ENCODE peak calls at places on chromosomes 2 and 18, in five cellular contexts. I, U, G, P and O are unnamed samples. For H3K4me1 and H3K27me3, the result is how much of the 10 kb centered on the place peaks cover.

GRCh38 chr18:41593276-41593675 is 361.8 kb upstream of the PIK3C3 start:
- DNase-seq in I (no peak), U (no peak), G (no peak), P (no peak), O (no peak)

GRCh38 chr2:16404551-16405300 is 260.9 kb downstream of the CYRIA start:
- DNase-seq in I (no peak), U (no peak), G (no peak), P (no peak), O (no peak)

GRCh38 chr18:78924301-78925192 is 55.1 kb upstream of the SALL3 start:
- DNase-seq in I (no peak), U (no peak), G (no peak), P (no peak), O (no peak)

GRCh38 chr2:71460595-71461303 is 7.4 kb downstream of the DYSF start:
- DNase-seq in I (peak), U (no peak), G (peak), P (no peak), O (peak)

GRCh38 chr18:62790836-62791772 is 75.8 kb downstream of the PHLPP1 start:
- DNase-seq in I (no peak), U (no peak), G (no peak), P (no peak), O (no peak)

GRCh38 chr18:23380817-23381216 is 72.3 kb upstream of the RIOK3 start:
- DNase-seq in I (peak), U (no peak), G (no peak), P (no peak), O (no peak)

GRCh38 chr2:190930411-190930810 is 49.8 kb downstream of the GLS start:
- DNase-seq in I (no peak), U (no peak), G (no peak), P (no peak), O (no peak)

GRCh38 chr2:212618636-212619035 is 80.0 kb upstream of the ERBB4 start:
- DNase-seq in I (no peak), U (no peak), G (no peak), P (no peak), O (no peak)

GRCh38 chr2:64482765-64483504 is 29.0 kb downstream of the LGALSL start:
- DNase-seq in I (no peak), U (no peak), G (no peak), P (no peak), O (no peak)

GRCh38 chr2:54810236-54810635 is 86.8 kb downstream of the EML6 start:
- DNase-seq in I (no peak), U (no peak), G (no peak), P (no peak), O (no peak)

GRCh38 chr2:46942143-46942526 is 26.5 kb upstream of the MCFD2 start:
- DNase-seq in I (peak), U (no peak), G (no peak), P (no peak), O (no peak)

GRCh38 chr2:735670-736218 is 58.5 kb upstream of the TMEM18 start:
- DNase-seq in I (no peak), U (no peak), G (no peak), P (no peak), O (no peak)

GRCh38 chr2:63788070-63788469 is 53.6 kb upstream of the UGP2 start:
- DNase-seq in I (no peak), U (no peak), G (no peak), P (no peak), O (no peak)

GRCh38 chr18:71831039-71831438 is 713.1 kb downstream of the CBLN2 start:
- DNase-seq in I (no peak), U (no peak), G (no peak), P (no peak), O (no peak)

GRCh38 chr2:45851111-45851510 is 199.6 kb downstream of the PRKCE start:
- DNase-seq in I (no peak), U (no peak), G (no peak), P (no peak), O (no peak)

GRCh38 chr18:10771053-10771709 is 245.4 kb downstream of the NAPG start:
- DNase-seq in I (no peak), U (no peak), G (no peak), P (peak), O (no peak)

GRCh38 chr2:136651611-136652010 is 113.7 kb upstream of the THSD7B start:
- DNase-seq in I (no peak), U (no peak), G (no peak), P (no peak), O (no peak)

GRCh38 chr2:153476491-153477095 is 2.0 kb downstream of the RPRM start:
- DNase-seq in I (no peak), U (no peak), G (no peak), P (no peak), O (no peak)

GRCh38 chr2:101002562-101003277 is 631 bp downstream of the RPL31 start:
- DNase-seq in I (peak), U (peak), G (no peak), P (no peak), O (no peak)

GRCh38 chr2:151976945-151977353 is 121.9 kb downstream of the CACNB4 start:
- DNase-seq in I (no peak), U (no peak), G (no peak), P (peak), O (no peak)

GRCh38 chr18:60259052-60259681 is 113.4 kb downstream of the MC4R start:
- DNase-seq in I (no peak), U (no peak), G (no peak), P (no peak), O (no peak)

GRCh38 chr2:238079874-238080327 is 19.1 kb downstream of the SCLY start:
- DNase-seq in I (no peak), U (peak), G (no peak), P (no peak), O (no peak)

GRCh38 chr2:112758701-112759100 is 5.7 kb downstream of the CKAP2L start:
- DNase-seq in I (no peak), U (no peak), G (no peak), P (no peak), O (no peak)

GRCh38 chr18:79221136-79221535 is 151.9 kb downstream of the ATP9B start:
- DNase-seq in I (no peak), U (no peak), G (no peak), P (no peak), O (no peak)

GRCh38 chr2:22692751-22693150 is 692.2 kb upstream of the KLHL29 start:
- DNase-seq in I (no peak), U (no peak), G (no peak), P (no peak), O (no peak)

GRCh38 chr18:58015045-58015444 is 29.0 kb upstream of the NEDD4L start:
- DNase-seq in I (no peak), U (no peak), G (no peak), P (peak), O (no peak)

GRCh38 chr18:48127546-48128105 is 197.2 kb upstream of the SMAD2 start:
- DNase-seq in I (no peak), U (no peak), G (no peak), P (no peak), O (no peak)

GRCh38 chr2:164696634-164697033 is 75.4 kb upstream of the GRB14 start:
- DNase-seq in I (no peak), U (no peak), G (no peak), P (no peak), O (no peak)

GRCh38 chr2:30584116-30584515 is 137.1 kb downstream of the LCLAT1 start:
- DNase-seq in I (no peak), U (no peak), G (no peak), P (peak), O (no peak)

GRCh38 chr2:84840306-84840705 is 40.6 kb downstream of the TRABD2A start:
- DNase-seq in I (peak), U (no peak), G (no peak), P (no peak), O (no peak)

GRCh38 chr2:177604291-177605065 is 211.9 kb downstream of the AGPS start:
- DNase-seq in I (peak), U (peak), G (peak), P (no peak), O (peak)

GRCh38 chr2:191316246-191316645 is 71.0 kb downstream of the MYO1B start:
- DNase-seq in I (no peak), U (no peak), G (no peak), P (no peak), O (no peak)

GRCh38 chr2:88874063-88874657 is 182.7 kb downstream of the RPIA start:
- DNase-seq in I (peak), U (peak), G (peak), P (no peak), O (peak)

GRCh38 chr2:84958135-84959044 is 12.6 kb upstream of the KCMF1 start:
- DNase-seq in I (no peak), U (peak), G (peak), P (no peak), O (peak)

GRCh38 chr2:20219763-20220380 is 5.1 kb downstream of the SDC1 start:
- DNase-seq in I (no peak), U (no peak), G (no peak), P (no peak), O (no peak)

GRCh38 chr2:124323321-124323720 is 298.2 kb downstream of the CNTNAP5 start:
- DNase-seq in I (no peak), U (no peak), G (no peak), P (no peak), O (no peak)

GRCh38 chr2:28408764-28409599 is 16.3 kb downstream of the FOSL2 start:
- DNase-seq in I (no peak), U (no peak), G (peak), P (no peak), O (no peak)

GRCh38 chr18:31633416-31634330 is 42.0 kb downstream of the TTR start:
- DNase-seq in I (no peak), U (no peak), G (no peak), P (no peak), O (no peak)

GRCh38 chr18:31630549-31630948 is 38.9 kb downstream of the TTR start:
- DNase-seq in I (no peak), U (no peak), G (no peak), P (no peak), O (no peak)

GRCh38 chr18:31631526-31631925 is 39.8 kb downstream of the TTR start:
- DNase-seq in I (no peak), U (no peak), G (no peak), P (no peak), O (no peak)

GRCh38 chr18:31634331-31634713 is 42.6 kb downstream of the TTR start:
- DNase-seq in I (no peak), U (no peak), G (no peak), P (peak), O (no peak)

GRCh38 chr18:31632356-31632755 is 40.7 kb downstream of the TTR start:
- DNase-seq in I (no peak), U (no peak), G (no peak), P (no peak), O (no peak)
- H3K4me1 ChIP-seq in I (under half), U (under half), G (under half), P (under half), O (under half)

DNA sequence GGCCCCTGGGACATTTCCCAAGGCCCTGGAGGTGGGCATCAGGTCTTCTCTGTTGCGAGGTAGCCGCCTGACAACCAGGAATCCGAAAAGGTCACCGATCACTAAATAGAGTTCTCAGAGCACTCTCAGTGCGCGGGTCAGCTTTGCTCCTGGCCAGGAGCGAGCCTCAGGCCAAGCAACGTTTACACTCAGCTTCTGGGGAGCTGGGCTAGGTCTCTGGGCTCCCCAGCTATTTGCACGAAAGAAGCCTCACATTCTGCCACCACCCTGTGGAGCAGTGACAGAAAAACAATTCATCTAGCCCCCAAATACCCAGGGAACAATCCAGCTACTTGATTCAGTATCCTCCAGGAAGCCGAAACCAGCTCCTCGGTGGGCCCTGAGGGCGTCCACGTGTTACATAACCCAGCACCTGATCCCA is 3.3 kb downstream of the SH3BP4 start:
- DNase-seq in I (no peak), U (no peak), G (no peak), P (no peak), O (no peak)
- H3K27me3 ChIP-seq in I (under half), U (under half), G (under half), P (under half), O (under half)

GRCh38 chr18:70004698-70005097 is 57.0 kb upstream of the CD226 start:
- DNase-seq in I (no peak), U (no peak), G (no peak), P (no peak), O (no peak)
- TF ChIP-seq ZNF274 in I (no peak), U (no peak), G (no peak), P (no peak), O (no peak)

GRCh38 chr2:96817882-96818281 is 1.8 kb downstream of the CNNM3 start:
- DNase-seq in I (peak), U (no peak), G (no peak), P (no peak), O (no peak)
- H3K4me1 ChIP-seq in I (under half), U (half or more), G (under half), P (under half), O (under half)

GRCh38 chr2:111116016-111116746 is 4.5 kb upstream of the BCL2L11 start:
- DNase-seq in I (no peak), U (no peak), G (no peak), P (peak), O (no peak)
- H3K27me3 ChIP-seq in I (under half), U (under half), G (under half), P (under half), O (half or more)

DNA sequence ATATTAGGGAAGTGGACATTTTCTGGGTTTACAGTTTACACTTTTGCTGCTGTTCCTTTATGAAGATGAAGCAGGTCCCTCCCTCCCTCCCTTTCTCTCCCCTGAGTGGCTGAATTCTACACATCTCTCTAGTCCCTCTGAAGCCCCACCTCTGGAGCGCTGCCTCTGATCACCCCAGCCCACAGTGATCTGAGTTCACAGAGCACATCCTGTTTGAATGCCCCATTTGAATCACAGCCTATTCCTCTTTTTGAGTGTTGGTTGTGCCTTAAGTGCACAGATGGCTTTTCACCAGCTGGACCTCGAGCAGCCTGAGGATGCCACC is 87.2 kb downstream of the ITGB1BP1 start:
- DNase-seq in I (peak), U (peak), G (no peak), P (peak), O (no peak)
- TF ChIP-seq ZNF274 in I (no peak), U (no peak), G (no peak), P (no peak), O (no peak)

DNA sequence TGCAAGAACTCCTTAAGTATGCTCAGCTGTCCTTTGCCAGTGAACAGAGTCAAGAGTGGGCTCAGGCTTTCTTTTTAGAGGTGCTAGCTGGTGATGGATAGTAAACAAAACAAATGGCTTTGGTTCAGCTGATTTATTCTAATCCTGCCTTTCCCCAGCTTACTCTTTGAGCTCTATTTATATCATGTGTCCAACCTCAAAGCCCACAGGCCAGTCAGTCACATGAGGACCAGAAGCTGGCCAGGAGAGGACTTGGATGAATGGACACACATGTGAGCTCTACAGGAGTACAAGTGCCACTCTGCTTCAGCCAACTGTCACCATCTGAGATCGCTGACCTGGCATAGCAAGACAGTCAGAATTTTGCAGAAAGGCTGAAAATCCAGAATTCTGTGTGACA is 59.4 kb downstream of the STK39 start:
- DNase-seq in I (no peak), U (no peak), G (no peak), P (no peak), O (no peak)
- H3K4me1 ChIP-seq in I (under half), U (half or more), G (half or more), P (under half), O (under half)

DNA sequence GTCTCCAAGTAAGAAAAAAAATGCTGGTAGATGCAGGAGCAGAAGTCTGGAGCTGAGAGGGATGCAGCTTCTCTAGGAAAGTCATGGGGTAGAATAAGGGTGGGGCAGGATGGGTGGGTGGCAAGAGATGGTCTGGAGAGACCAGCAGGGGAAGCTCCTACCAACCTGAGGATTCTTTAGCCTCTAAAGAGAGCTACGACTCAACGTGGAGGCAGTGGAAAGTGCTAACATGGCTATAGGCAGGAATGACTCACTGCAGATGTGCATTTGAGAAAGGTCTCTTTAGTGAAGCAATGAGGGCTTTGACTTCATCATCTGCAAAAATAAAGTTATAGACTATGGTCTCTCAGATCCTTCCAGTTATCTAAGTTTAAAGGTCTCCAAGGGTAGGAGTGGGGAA is 722.8 kb upstream of the RAB6C start:
- DNase-seq in I (no peak), U (no peak), G (no peak), P (no peak), O (no peak)
- H3K27me3 ChIP-seq in I (under half), U (under half), G (under half), P (under half), O (under half)

DNA sequence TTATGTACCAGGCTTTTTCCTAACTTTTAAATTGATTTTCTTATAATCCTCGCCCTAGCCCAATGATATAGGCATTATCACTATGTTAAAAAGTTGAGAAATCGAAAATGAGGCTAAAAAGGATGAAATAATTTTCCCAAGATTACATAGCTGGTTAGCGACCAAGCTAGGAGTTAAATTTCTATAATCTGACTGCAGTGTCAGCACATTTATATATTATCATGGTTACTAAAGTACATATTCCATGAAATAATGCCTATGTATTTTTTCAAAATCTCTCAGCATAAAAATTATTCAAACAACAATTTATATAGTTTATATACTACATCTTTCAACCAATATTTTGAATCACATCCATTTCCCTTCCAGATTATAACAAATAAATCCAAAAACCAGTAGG is 317.3 kb upstream of the TFPI start:
- DNase-seq in I (no peak), U (no peak), G (no peak), P (no peak), O (no peak)
- TF ChIP-seq ZNF274 in I (no peak), U (no peak), G (no peak), P (no peak), O (no peak)

GRCh38 chr18:44691148-44691925 is 10.6 kb downstream of the SETBP1 start:
- DNase-seq in I (no peak), U (no peak), G (no peak), P (no peak), O (no peak)

GRCh38 chr18:44696892-44697291 is 16.2 kb downstream of the SETBP1 start:
- DNase-seq in I (peak), U (no peak), G (no peak), P (no peak), O (no peak)

GRCh38 chr18:44689736-44690135 is 9.0 kb downstream of the SETBP1 start:
- DNase-seq in I (no peak), U (no peak), G (no peak), P (no peak), O (no peak)

GRCh38 chr18:44695503-44695902 is 14.8 kb downstream of the SETBP1 start:
- DNase-seq in I (no peak), U (no peak), G (no peak), P (no peak), O (no peak)

GRCh38 chr18:44693030-44693784 is 12.5 kb downstream of the SETBP1 start:
- DNase-seq in I (no peak), U (no peak), G (no peak), P (no peak), O (no peak)
- H3K4me1 ChIP-seq in I (under half), U (under half), G (under half), P (under half), O (under half)